ENCODE peak calls at places on chromosomes 5 and 9, in seven cellular contexts. C, M, I, S, A, O and G are unnamed samples.

GRCh38 chr9:127612993-127613954 is 1.2 kb downstream of the STXBP1 start:
- DNase-seq in M (peak; percentile 69), I (peak; percentile 19), A (peak; percentile 52), S (no peak), C (no peak), O (peak; percentile 19), G (peak; percentile 34)

GRCh38 chr5:74288448-74289109 is 351.9 kb downstream of the ENC1 start:
- DNase-seq in C (no peak), S (no peak), I (no peak), O (no peak), A (no peak), M (no peak), G (no peak)

GRCh38 chr5:148794729-148795590 is 31.5 kb upstream of the ADRB2 start:
- DNase-seq in M (peak; percentile 87), C (no peak), A (no peak), I (no peak), O (no peak), S (no peak), G (no peak)

GRCh38 chr5:128100860-128101557 is 17.4 kb downstream of the SLC12A2 start:
- DNase-seq in I (no peak), C (no peak), A (no peak), S (no peak), M (no peak), O (no peak), G (no peak)

GRCh38 chr9:114746591-114746990 is 59.2 kb downstream of the TNFSF15 start:
- DNase-seq in C (no peak), O (no peak), M (no peak), I (no peak), S (no peak), A (no peak), G (no peak)

GRCh38 chr5:53167836-53168235 is 58.3 kb upstream of the MOCS2 start:
- DNase-seq in C (no peak), I (no peak), M (no peak), S (no peak), O (no peak), A (no peak), G (no peak)

GRCh38 chr5:61449756-61450155 is 117.7 kb downstream of the ZSWIM6 start:
- DNase-seq in O (no peak), S (no peak), I (no peak), M (peak; percentile 75), C (no peak), A (no peak), G (no peak)

GRCh38 chr9:107740088-107740980 is 250.8 kb upstream of the KLF4 start:
- DNase-seq in C (no peak), I (no peak), M (no peak), S (no peak), A (no peak), O (no peak), G (no peak)

GRCh38 chr5:37248970-37249819 is at the start of gene CPLANE1:
- DNase-seq in S (no peak), C (peak; percentile 20), A (peak; percentile 90), I (peak; percentile 76), O (peak; percentile 13), M (peak; percentile 34), G (peak; percentile 27)

GRCh38 chr5:171310816-171311697 is 2.0 kb downstream of the TLX3 start:
- DNase-seq in I (no peak), A (peak; percentile 60), M (no peak), O (no peak), C (no peak), S (no peak), G (no peak)

GRCh38 chr9:77848897-77849296 is 182.7 kb downstream of the GNAQ start:
- DNase-seq in A (no peak), I (no peak), S (peak; percentile 70), M (peak; percentile 76), C (no peak), O (no peak), G (no peak)

GRCh38 chr5:142016576-142016975 is 3.7 kb upstream of the GNPDA1 start:
- DNase-seq in I (no peak), S (no peak), O (no peak), A (no peak), M (no peak), C (no peak), G (no peak)

GRCh38 chr9:96129698-96130097 is 172.3 kb downstream of the HSD17B3 start:
- DNase-seq in A (no peak), M (no peak), I (no peak), O (no peak), C (no peak), S (no peak), G (no peak)

GRCh38 chr9:15205632-15206243 is 101.3 kb downstream of the TTC39B start:
- DNase-seq in M (no peak), I (no peak), S (no peak), A (no peak), C (no peak), O (no peak), G (no peak)

GRCh38 chr5:60611099-60611719 is 88.8 kb downstream of the DEPDC1B start:
- DNase-seq in C (no peak), S (no peak), M (no peak), I (no peak), O (no peak), A (no peak), G (no peak)

GRCh38 chr5:134510970-134511795 is 14.3 kb upstream of the JADE2 start:
- DNase-seq in A (no peak), C (no peak), M (peak; percentile 90), S (no peak), I (peak; percentile 17), O (no peak), G (no peak)

GRCh38 chr9:94918038-94918753 is 191.7 kb downstream of the AOPEP start:
- DNase-seq in A (no peak), O (no peak), C (no peak), I (no peak), S (no peak), M (no peak), G (no peak)

GRCh38 chr5:84438456-84438855 is 53.8 kb upstream of the EDIL3 start:
- DNase-seq in S (no peak), C (no peak), O (no peak), M (no peak), A (no peak), I (no peak), G (no peak)

GRCh38 chr9:34562136-34562745 is 27.3 kb downstream of the CNTFR start:
- DNase-seq in O (no peak), S (no peak), C (no peak), M (no peak), A (no peak), I (no peak), G (no peak)

GRCh38 chr9:72203205-72203803 is 54.1 kb downstream of the GDA start:
- DNase-seq in O (no peak), A (peak; percentile 15), C (no peak), M (peak; percentile 54), S (peak; percentile 72), I (no peak), G (no peak)

GRCh38 chr9:85024374-85024773 is 354.8 kb downstream of the NTRK2 start:
- DNase-seq in I (no peak), S (no peak), O (no peak), C (no peak), A (no peak), M (no peak), G (no peak)

GRCh38 chr5:122091942-122092600 is 14.0 kb upstream of the LOX start:
- DNase-seq in A (no peak), S (no peak), O (no peak), M (peak; percentile 59), C (no peak), I (no peak), G (no peak)

GRCh38 chr9:110623462-110624025 is 44.0 kb upstream of the SVEP1 start:
- DNase-seq in O (no peak), S (peak; percentile 70), A (peak; percentile 48), C (no peak), I (peak; percentile 33), M (peak; percentile 68), G (no peak)

GRCh38 chr9:61673247-61673646 is 483.4 kb downstream of the SPATA31A7 start:
- DNase-seq in O (no peak), A (no peak), C (no peak), M (no peak), S (no peak), I (no peak), G (no peak)

GRCh38 chr5:179802950-179803562 is 3.6 kb downstream of the MGAT4B start:
- DNase-seq in S (no peak), I (no peak), O (no peak), M (no peak), A (peak; percentile 56), C (no peak), G (no peak)

GRCh38 chr9:77224750-77225312 is 47.5 kb downstream of the VPS13A start:
- DNase-seq in I (no peak), M (peak; percentile 22), O (no peak), A (no peak), S (no peak), C (no peak), G (no peak)

GRCh38 chr9:91445135-91445534 is 21.5 kb upstream of the NFIL3 start:
- DNase-seq in O (no peak), A (no peak), I (no peak), C (no peak), S (no peak), M (no peak), G (no peak)

GRCh38 chr5:97044057-97044456 is 98.4 kb downstream of the LIX1 start:
- DNase-seq in I (no peak), S (no peak), O (no peak), M (peak; percentile 40), C (no peak), A (peak; percentile 11), G (no peak)

GRCh38 chr9:86549434-86549833 is 195.2 kb upstream of the TUT7 start:
- DNase-seq in O (no peak), M (peak; percentile 72), C (no peak), S (no peak), I (no peak), A (no peak), G (no peak)

GRCh38 chr9:107462691-107463090 is 26.9 kb downstream of the KLF4 start:
- DNase-seq in I (no peak), A (no peak), S (peak; percentile 87), O (no peak), C (no peak), M (no peak), G (no peak)

GRCh38 chr5:72065751-72066255 is 41.5 kb upstream of the MAP1B start:
- DNase-seq in A (peak; percentile 67), C (no peak), M (no peak), O (no peak), S (no peak), I (peak; percentile 17), G (no peak)